ENCODE peak calls at places on chromosomes 5 and 9, in six cellular contexts. One of them, this sample, is unnamed.

GRCh38 chr5:74639538-74640449 is 734 bp downstream of the ENC1 start:
- DNase-seq in dorsolateral prefrontal cortex: no peak
- DNase-seq in GM13976: peak
- DNase-seq in GM06990: peak
- DNase-seq in A549: peak
- DNase-seq in CD8-positive, alpha-beta T cell: peak
- DNase-seq in this sample: peak

GRCh38 chr5:40877371-40877988 is 31.8 kb upstream of the C7 start:
- DNase-seq in dorsolateral prefrontal cortex: no peak
- DNase-seq in GM13976: no peak
- DNase-seq in GM06990: no peak
- DNase-seq in A549: no peak
- DNase-seq in CD8-positive, alpha-beta T cell: no peak
- DNase-seq in this sample: no peak

GRCh38 chr5:132190161-132190817 is 37.4 kb downstream of the P4HA2 start:
- DNase-seq in dorsolateral prefrontal cortex: peak
- DNase-seq in GM13976: peak
- DNase-seq in GM06990: no peak
- DNase-seq in A549: peak
- DNase-seq in CD8-positive, alpha-beta T cell: no peak
- DNase-seq in this sample: no peak

GRCh38 chr5:45793638-45794532 is 97.7 kb upstream of the HCN1 start:
- DNase-seq in dorsolateral prefrontal cortex: no peak
- DNase-seq in GM13976: peak
- DNase-seq in GM06990: peak
- DNase-seq in A549: no peak
- DNase-seq in CD8-positive, alpha-beta T cell: no peak
- DNase-seq in this sample: no peak

GRCh38 chr5:18281947-18282557 is 647.8 kb downstream of the TAF11L14 start:
- DNase-seq in dorsolateral prefrontal cortex: no peak
- DNase-seq in GM13976: peak
- DNase-seq in GM06990: no peak
- DNase-seq in A549: peak
- DNase-seq in CD8-positive, alpha-beta T cell: no peak
- DNase-seq in this sample: no peak

GRCh38 chr9:15693701-15694100 is 140.9 kb downstream of the CCDC171 start:
- DNase-seq in dorsolateral prefrontal cortex: no peak
- DNase-seq in GM13976: no peak
- DNase-seq in GM06990: no peak
- DNase-seq in A549: no peak
- DNase-seq in CD8-positive, alpha-beta T cell: no peak
- DNase-seq in this sample: no peak

GRCh38 chr5:165497707-165498106 is 1992.3 kb downstream of the MAT2B start:
- DNase-seq in dorsolateral prefrontal cortex: no peak
- DNase-seq in GM13976: peak
- DNase-seq in GM06990: no peak
- DNase-seq in A549: peak
- DNase-seq in CD8-positive, alpha-beta T cell: no peak
- DNase-seq in this sample: no peak

GRCh38 chr9:93035106-93035660 is 23.3 kb upstream of the SUSD3 start:
- DNase-seq in dorsolateral prefrontal cortex: no peak
- DNase-seq in GM13976: no peak
- DNase-seq in GM06990: no peak
- DNase-seq in A549: no peak
- DNase-seq in CD8-positive, alpha-beta T cell: no peak
- DNase-seq in this sample: no peak

GRCh38 chr9:107175039-107175438 is 108.0 kb upstream of the RAD23B start:
- DNase-seq in dorsolateral prefrontal cortex: no peak
- DNase-seq in GM13976: no peak
- DNase-seq in GM06990: no peak
- DNase-seq in A549: no peak
- DNase-seq in CD8-positive, alpha-beta T cell: no peak
- DNase-seq in this sample: no peak

GRCh38 chr5:87572611-87573010 is 159.9 kb upstream of the CCNH start:
- DNase-seq in dorsolateral prefrontal cortex: no peak
- DNase-seq in GM13976: no peak
- DNase-seq in GM06990: no peak
- DNase-seq in A549: no peak
- DNase-seq in CD8-positive, alpha-beta T cell: no peak
- DNase-seq in this sample: no peak

GRCh38 chr5:98624145-98624880 is 149.2 kb upstream of the RGMB start:
- DNase-seq in dorsolateral prefrontal cortex: no peak
- DNase-seq in GM13976: no peak
- DNase-seq in GM06990: no peak
- DNase-seq in A549: no peak
- DNase-seq in CD8-positive, alpha-beta T cell: no peak
- DNase-seq in this sample: no peak

GRCh38 chr9:114371986-114372917 is 15.5 kb downstream of the AKNA start:
- DNase-seq in dorsolateral prefrontal cortex: no peak
- DNase-seq in GM13976: peak
- DNase-seq in GM06990: peak
- DNase-seq in A549: no peak
- DNase-seq in CD8-positive, alpha-beta T cell: peak
- DNase-seq in this sample: peak

GRCh38 chr9:126722922-126723806 is 81.7 kb upstream of the ZBTB43 start:
- DNase-seq in dorsolateral prefrontal cortex: no peak
- DNase-seq in GM13976: peak
- DNase-seq in GM06990: peak
- DNase-seq in A549: no peak
- DNase-seq in CD8-positive, alpha-beta T cell: peak
- DNase-seq in this sample: no peak

GRCh38 chr5:144247131-144247530 is 76.5 kb downstream of the KCTD16 start:
- DNase-seq in dorsolateral prefrontal cortex: no peak
- DNase-seq in GM13976: no peak
- DNase-seq in GM06990: no peak
- DNase-seq in A549: no peak
- DNase-seq in CD8-positive, alpha-beta T cell: no peak
- DNase-seq in this sample: no peak

GRCh38 chr9:33690156-33690908 is 105.0 kb upstream of the PRSS3 start:
- DNase-seq in dorsolateral prefrontal cortex: no peak
- DNase-seq in GM13976: no peak
- DNase-seq in GM06990: no peak
- DNase-seq in A549: no peak
- DNase-seq in CD8-positive, alpha-beta T cell: no peak
- DNase-seq in this sample: no peak

GRCh38 chr5:151699071-151699901 is 12.6 kb upstream of the SPARC start:
- DNase-seq in dorsolateral prefrontal cortex: no peak
- DNase-seq in GM13976: no peak
- DNase-seq in GM06990: no peak
- DNase-seq in A549: peak
- DNase-seq in CD8-positive, alpha-beta T cell: no peak
- DNase-seq in this sample: no peak

GRCh38 chr5:142770650-142771609 is 753 bp downstream of the ARHGAP26 start:
- DNase-seq in dorsolateral prefrontal cortex: peak
- DNase-seq in GM13976: peak
- DNase-seq in GM06990: peak
- DNase-seq in A549: peak
- DNase-seq in CD8-positive, alpha-beta T cell: peak
- DNase-seq in this sample: peak

GRCh38 chr5:77390222-77390621 is 101.9 kb downstream of the WDR41 start:
- DNase-seq in dorsolateral prefrontal cortex: no peak
- DNase-seq in GM13976: no peak
- DNase-seq in GM06990: no peak
- DNase-seq in A549: no peak
- DNase-seq in CD8-positive, alpha-beta T cell: no peak
- DNase-seq in this sample: no peak

GRCh38 chr5:172450861-172451695 is 3.2 kb downstream of the SH3PXD2B start:
- DNase-seq in dorsolateral prefrontal cortex: no peak
- DNase-seq in GM13976: peak
- DNase-seq in GM06990: no peak
- DNase-seq in A549: peak
- DNase-seq in CD8-positive, alpha-beta T cell: peak
- DNase-seq in this sample: no peak

GRCh38 chr9:107635803-107636174 is 146.2 kb upstream of the KLF4 start:
- DNase-seq in dorsolateral prefrontal cortex: no peak
- DNase-seq in GM13976: no peak
- DNase-seq in GM06990: no peak
- DNase-seq in A549: no peak
- DNase-seq in CD8-positive, alpha-beta T cell: no peak
- DNase-seq in this sample: no peak

GRCh38 chr9:105760053-105760452 is 65.7 kb downstream of the TMEM38B start:
- DNase-seq in dorsolateral prefrontal cortex: no peak
- DNase-seq in GM13976: no peak
- DNase-seq in GM06990: no peak
- DNase-seq in A549: peak
- DNase-seq in CD8-positive, alpha-beta T cell: no peak
- DNase-seq in this sample: no peak

GRCh38 chr5:146813748-146814147 is 64.8 kb downstream of the PPP2R2B start:
- DNase-seq in dorsolateral prefrontal cortex: no peak
- DNase-seq in GM13976: no peak
- DNase-seq in GM06990: no peak
- DNase-seq in A549: no peak
- DNase-seq in CD8-positive, alpha-beta T cell: no peak
- DNase-seq in this sample: no peak

GRCh38 chr5:16461026-16461425 is 4.6 kb downstream of the ZNF622 start:
- DNase-seq in dorsolateral prefrontal cortex: no peak
- DNase-seq in GM13976: no peak
- DNase-seq in GM06990: no peak
- DNase-seq in A549: no peak
- DNase-seq in CD8-positive, alpha-beta T cell: no peak
- DNase-seq in this sample: no peak

GRCh38 chr9:35481347-35481975 is 8.4 kb upstream of the RUSC2 start:
- DNase-seq in dorsolateral prefrontal cortex: no peak
- DNase-seq in GM13976: peak
- DNase-seq in GM06990: no peak
- DNase-seq in A549: peak
- DNase-seq in CD8-positive, alpha-beta T cell: no peak
- DNase-seq in this sample: peak

DNA sequence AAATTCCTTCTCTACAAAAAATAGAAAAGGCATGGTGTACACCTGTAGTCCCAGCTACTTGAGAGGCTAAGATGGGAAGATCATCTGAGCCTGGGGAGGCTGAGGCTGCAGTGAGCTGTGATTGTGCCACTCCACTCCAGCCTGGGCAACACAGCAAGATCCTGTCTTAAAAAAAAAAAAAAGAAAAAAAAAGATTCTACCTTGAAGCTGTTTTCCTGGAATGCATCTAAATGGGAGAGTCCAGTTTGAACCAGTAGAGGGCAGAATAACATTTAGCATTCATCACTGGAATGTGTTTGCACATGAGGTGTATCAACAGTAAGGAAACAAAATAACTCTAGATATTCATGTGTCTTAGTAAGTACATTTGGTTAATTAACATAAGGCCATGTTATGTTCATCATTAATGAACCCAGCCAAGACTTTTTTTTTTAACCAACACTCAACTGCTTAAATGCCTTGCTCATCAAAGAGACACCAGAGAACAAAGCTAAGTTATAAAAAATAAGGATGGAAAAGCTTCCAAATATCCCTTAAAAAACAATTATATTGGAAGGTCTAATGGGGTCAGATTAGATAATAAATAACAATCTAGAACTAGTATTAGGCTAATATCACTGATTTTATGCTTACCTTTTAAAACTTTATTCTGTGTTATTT is 16.1 kb downstream of the IFNE start:
- DNase-seq in dorsolateral prefrontal cortex: no peak
- DNase-seq in GM13976: peak
- DNase-seq in GM06990: no peak
- DNase-seq in A549: peak
- DNase-seq in CD8-positive, alpha-beta T cell: no peak
- DNase-seq in this sample: no peak
- TF ChIP-seq CTCF in dorsolateral prefrontal cortex: peak
- TF ChIP-seq CTCF in GM13976: peak
- TF ChIP-seq CTCF in GM06990: peak
- TF ChIP-seq CTCF in A549: peak
- TF ChIP-seq CTCF in CD8-positive, alpha-beta T cell: peak
- TF ChIP-seq CTCF in this sample: peak

GRCh38 chr5:157890825-157891587 is 32.1 kb upstream of the CLINT1 start:
- DNase-seq in dorsolateral prefrontal cortex: no peak
- DNase-seq in GM13976: no peak
- DNase-seq in GM06990: no peak
- DNase-seq in A549: peak
- DNase-seq in CD8-positive, alpha-beta T cell: no peak
- DNase-seq in this sample: no peak
- TF ChIP-seq CTCF in dorsolateral prefrontal cortex: no peak
- TF ChIP-seq CTCF in GM13976: no peak
- TF ChIP-seq CTCF in GM06990: no peak
- TF ChIP-seq CTCF in A549: no peak
- TF ChIP-seq CTCF in CD8-positive, alpha-beta T cell: no peak
- TF ChIP-seq CTCF in this sample: no peak

DNA sequence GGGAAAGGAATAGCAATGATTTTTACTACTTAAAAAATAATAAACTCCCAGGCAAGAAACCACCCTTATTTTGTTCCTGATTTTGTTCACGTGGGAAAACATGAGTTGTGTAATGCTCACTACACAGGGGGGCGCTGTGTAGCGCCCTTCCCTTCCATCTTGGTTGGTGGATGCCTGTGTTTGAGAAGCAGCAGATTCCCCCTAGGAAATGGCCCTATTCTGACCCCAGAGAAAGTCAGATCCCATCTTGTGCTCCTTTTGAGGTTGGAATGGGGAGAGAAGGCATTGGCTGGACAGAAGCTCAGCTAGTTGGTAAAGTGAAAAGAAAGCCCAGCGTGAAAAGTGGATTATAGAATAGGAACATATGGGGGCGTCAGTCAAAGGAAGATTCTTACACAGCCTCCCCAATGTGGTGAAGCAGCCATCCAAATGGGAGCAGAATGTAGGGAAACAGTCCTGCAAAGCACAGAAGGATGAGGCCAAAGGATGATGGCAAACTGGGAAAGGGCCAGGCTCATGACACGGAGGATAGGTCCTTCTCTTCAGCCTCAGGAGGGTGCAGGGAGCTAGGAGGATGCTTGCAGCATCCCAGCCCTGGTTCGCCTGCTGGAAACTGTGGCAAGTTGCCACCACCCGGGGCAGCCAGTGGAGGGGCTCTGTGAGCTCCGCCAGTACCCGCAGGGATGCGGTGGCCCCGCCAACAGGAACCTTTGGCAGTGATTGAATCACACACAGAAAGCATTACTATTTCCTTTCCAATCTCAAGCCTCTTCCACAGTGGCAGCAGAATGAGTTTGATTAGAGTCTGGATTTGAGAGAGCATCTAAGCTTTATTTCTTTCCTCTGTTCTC is 314.2 kb upstream of the DAP start:
- DNase-seq in dorsolateral prefrontal cortex: peak
- DNase-seq in GM13976: no peak
- DNase-seq in GM06990: no peak
- DNase-seq in A549: no peak
- DNase-seq in CD8-positive, alpha-beta T cell: no peak
- DNase-seq in this sample: no peak
- TF ChIP-seq CTCF in dorsolateral prefrontal cortex: no peak
- TF ChIP-seq CTCF in GM13976: no peak
- TF ChIP-seq CTCF in GM06990: peak
- TF ChIP-seq CTCF in A549: no peak
- TF ChIP-seq CTCF in CD8-positive, alpha-beta T cell: no peak
- TF ChIP-seq CTCF in this sample: no peak

GRCh38 chr5:148826082-148826971 is at the start of gene ADRB2:
- DNase-seq in dorsolateral prefrontal cortex: peak
- DNase-seq in GM13976: peak
- DNase-seq in GM06990: peak
- DNase-seq in A549: peak
- DNase-seq in CD8-positive, alpha-beta T cell: peak
- DNase-seq in this sample: peak
- TF ChIP-seq CTCF in dorsolateral prefrontal cortex: no peak
- TF ChIP-seq CTCF in GM13976: no peak
- TF ChIP-seq CTCF in GM06990: no peak
- TF ChIP-seq CTCF in A549: no peak
- TF ChIP-seq CTCF in CD8-positive, alpha-beta T cell: no peak
- TF ChIP-seq CTCF in this sample: no peak